ENCODE peak calls at places on chromosomes 16 and 17, in seven cellular contexts. One of them, this sample, is unnamed.

GRCh38 chr16:55323637-55324490 is at the start of gene IRX6:
- DNase-seq in mesenchymal stem cell: no peak
- DNase-seq in SK-N-SH: peak; percentile 89
- DNase-seq in cardiac muscle cell: peak; percentile 77
- DNase-seq in Peyer's patch: no peak
- DNase-seq in lung: peak; percentile 74
- DNase-seq in CD8-positive, alpha-beta memory T cell: no peak
- DNase-seq in this sample: peak; percentile 92

GRCh38 chr17:58658804-58659713 is 32.8 kb downstream of the TEX14 start:
- DNase-seq in mesenchymal stem cell: peak; percentile 100
- DNase-seq in SK-N-SH: peak; percentile 93
- DNase-seq in cardiac muscle cell: peak; percentile 93
- DNase-seq in Peyer's patch: peak; percentile 74
- DNase-seq in lung: peak; percentile 79
- DNase-seq in CD8-positive, alpha-beta memory T cell: peak; percentile 85
- DNase-seq in this sample: peak; percentile 72

GRCh38 chr16:81627024-81627423 is 152.1 kb upstream of the PLCG2 start:
- DNase-seq in mesenchymal stem cell: peak; percentile 57
- DNase-seq in SK-N-SH: no peak
- DNase-seq in cardiac muscle cell: no peak
- DNase-seq in Peyer's patch: no peak
- DNase-seq in lung: no peak
- DNase-seq in CD8-positive, alpha-beta memory T cell: no peak
- DNase-seq in this sample: no peak

GRCh38 chr16:18037051-18037450 is 299.5 kb downstream of the NPIPA8 start:
- DNase-seq in mesenchymal stem cell: no peak
- DNase-seq in SK-N-SH: no peak
- DNase-seq in cardiac muscle cell: no peak
- DNase-seq in Peyer's patch: no peak
- DNase-seq in lung: no peak
- DNase-seq in CD8-positive, alpha-beta memory T cell: no peak
- DNase-seq in this sample: no peak

GRCh38 chr16:27252206-27252585 is 16.4 kb downstream of the NSMCE1 start:
- DNase-seq in mesenchymal stem cell: no peak
- DNase-seq in SK-N-SH: no peak
- DNase-seq in cardiac muscle cell: no peak
- DNase-seq in Peyer's patch: peak; percentile 10
- DNase-seq in lung: no peak
- DNase-seq in CD8-positive, alpha-beta memory T cell: no peak
- DNase-seq in this sample: no peak

GRCh38 chr17:33929181-33929724 is 325.8 kb upstream of the CCL2 start:
- DNase-seq in mesenchymal stem cell: no peak
- DNase-seq in SK-N-SH: no peak
- DNase-seq in cardiac muscle cell: no peak
- DNase-seq in Peyer's patch: no peak
- DNase-seq in lung: no peak
- DNase-seq in CD8-positive, alpha-beta memory T cell: no peak
- DNase-seq in this sample: no peak

GRCh38 chr17:62911106-62911505 is 54.9 kb upstream of the TANC2 start:
- DNase-seq in mesenchymal stem cell: no peak
- DNase-seq in SK-N-SH: no peak
- DNase-seq in cardiac muscle cell: no peak
- DNase-seq in Peyer's patch: no peak
- DNase-seq in lung: peak; percentile 11
- DNase-seq in CD8-positive, alpha-beta memory T cell: no peak
- DNase-seq in this sample: no peak

GRCh38 chr16:84307209-84307954 is 12.7 kb downstream of the WFDC1 start:
- DNase-seq in mesenchymal stem cell: no peak
- DNase-seq in SK-N-SH: no peak
- DNase-seq in cardiac muscle cell: no peak
- DNase-seq in Peyer's patch: no peak
- DNase-seq in lung: no peak
- DNase-seq in CD8-positive, alpha-beta memory T cell: no peak
- DNase-seq in this sample: no peak

GRCh38 chr16:9797306-9797705 is 384.9 kb downstream of the GRIN2A start:
- DNase-seq in mesenchymal stem cell: no peak
- DNase-seq in SK-N-SH: no peak
- DNase-seq in cardiac muscle cell: no peak
- DNase-seq in Peyer's patch: no peak
- DNase-seq in lung: no peak
- DNase-seq in CD8-positive, alpha-beta memory T cell: no peak
- DNase-seq in this sample: peak; percentile 43

GRCh38 chr16:2048116-2048543 is 345 bp downstream of the TSC2 start:
- DNase-seq in mesenchymal stem cell: no peak
- DNase-seq in SK-N-SH: no peak
- DNase-seq in cardiac muscle cell: no peak
- DNase-seq in Peyer's patch: no peak
- DNase-seq in lung: no peak
- DNase-seq in CD8-positive, alpha-beta memory T cell: no peak
- DNase-seq in this sample: peak; percentile 32

GRCh38 chr17:26775219-26775822 is 518.6 kb upstream of the WSB1 start:
- DNase-seq in mesenchymal stem cell: no peak
- DNase-seq in SK-N-SH: no peak
- DNase-seq in cardiac muscle cell: no peak
- DNase-seq in Peyer's patch: no peak
- DNase-seq in lung: no peak
- DNase-seq in CD8-positive, alpha-beta memory T cell: no peak
- DNase-seq in this sample: no peak
- H3K9me3 ChIP-seq in mesenchymal stem cell: no peaks in the 10 kb centered on the region
- H3K9me3 ChIP-seq in SK-N-SH: no peaks in the 10 kb centered on the region
- H3K9me3 ChIP-seq in cardiac muscle cell: no peaks in the 10 kb centered on the region
- H3K9me3 ChIP-seq in Peyer's patch: peaks cover 29% of the 10 kb centered on the region
- H3K9me3 ChIP-seq in lung: peaks cover 2% of the 10 kb centered on the region
- H3K9me3 ChIP-seq in CD8-positive, alpha-beta memory T cell: no peaks in the 10 kb centered on the region
- H3K9me3 ChIP-seq in this sample: no peaks in the 10 kb centered on the region

DNA sequence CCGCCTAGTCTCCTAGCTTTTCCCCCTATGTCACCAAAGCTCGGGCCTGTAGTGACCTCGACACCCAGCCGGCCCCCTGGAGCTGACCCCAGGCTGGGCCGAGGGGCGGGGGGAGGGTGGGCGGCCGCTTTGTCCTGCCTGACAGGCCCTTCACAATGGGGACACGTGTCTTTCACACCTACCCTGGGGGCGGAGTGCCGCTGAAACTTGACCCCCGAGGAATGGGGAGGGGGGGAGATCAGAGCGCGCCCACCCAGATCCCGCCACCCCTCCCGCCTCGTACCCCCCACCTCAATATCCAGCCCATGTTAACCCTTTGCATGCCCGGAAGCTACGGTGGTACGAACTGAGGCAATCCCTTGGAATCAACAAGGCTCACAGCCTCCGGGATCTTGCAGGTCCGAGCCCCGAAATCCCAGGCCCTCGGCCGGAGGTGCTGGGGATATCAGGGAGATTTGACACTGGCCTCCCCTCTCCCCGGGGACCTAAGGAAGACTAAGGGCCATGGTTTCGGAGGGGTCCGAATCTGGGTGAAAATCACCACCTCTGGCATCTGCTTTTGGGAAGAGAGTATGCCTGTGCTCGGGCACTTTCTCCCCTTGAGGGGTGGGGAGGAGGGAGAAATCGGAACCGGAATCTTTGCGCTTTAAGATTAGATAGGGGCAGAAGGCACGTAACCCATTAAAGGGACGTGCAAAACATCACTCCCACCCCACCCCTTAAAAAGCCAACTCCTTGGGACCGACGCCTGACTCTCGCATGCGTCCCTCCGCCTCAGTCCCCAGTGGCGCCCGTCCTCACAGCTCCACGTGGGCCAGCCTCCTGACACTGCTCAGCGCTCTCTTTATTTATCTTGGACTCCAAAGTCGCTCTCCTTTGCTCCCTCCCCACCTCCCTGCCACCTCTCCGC is 2.6 kb downstream of the NOG start:
- DNase-seq in mesenchymal stem cell: peak; percentile 34
- DNase-seq in SK-N-SH: peak; percentile 35
- DNase-seq in cardiac muscle cell: peak; percentile 91
- DNase-seq in Peyer's patch: no peak
- DNase-seq in lung: no peak
- DNase-seq in CD8-positive, alpha-beta memory T cell: no peak
- DNase-seq in this sample: peak; percentile 23
- H3K4me3 ChIP-seq in mesenchymal stem cell: peak overlapping the region; percentile 37
- H3K4me3 ChIP-seq in SK-N-SH: peak overlapping the region; percentile 6
- H3K4me3 ChIP-seq in cardiac muscle cell: peak overlapping the region; percentile 67
- H3K4me3 ChIP-seq in Peyer's patch: no peak overlapping the region
- H3K4me3 ChIP-seq in lung: no peak overlapping the region
- H3K4me3 ChIP-seq in CD8-positive, alpha-beta memory T cell: peak overlapping the region; percentile 60
- H3K4me3 ChIP-seq in this sample: peak overlapping the region; percentile 27

GRCh38 chr17:16622540-16623277 is 30.9 kb downstream of the ZNF624 start:
- DNase-seq in mesenchymal stem cell: no peak
- DNase-seq in SK-N-SH: no peak
- DNase-seq in cardiac muscle cell: no peak
- DNase-seq in Peyer's patch: no peak
- DNase-seq in lung: no peak
- DNase-seq in CD8-positive, alpha-beta memory T cell: no peak
- DNase-seq in this sample: no peak

GRCh38 chr17:16623282-16623681 is 30.4 kb downstream of the ZNF624 start:
- DNase-seq in mesenchymal stem cell: no peak
- DNase-seq in SK-N-SH: no peak
- DNase-seq in cardiac muscle cell: no peak
- DNase-seq in Peyer's patch: no peak
- DNase-seq in lung: no peak
- DNase-seq in CD8-positive, alpha-beta memory T cell: no peak
- DNase-seq in this sample: no peak

GRCh38 chr17:16617481-16618060 is 36.1 kb downstream of the ZNF624 start:
- DNase-seq in mesenchymal stem cell: no peak
- DNase-seq in SK-N-SH: no peak
- DNase-seq in cardiac muscle cell: no peak
- DNase-seq in Peyer's patch: no peak
- DNase-seq in lung: no peak
- DNase-seq in CD8-positive, alpha-beta memory T cell: no peak
- DNase-seq in this sample: no peak
- H3K9me3 ChIP-seq in mesenchymal stem cell: peaks cover 86% of the 10 kb centered on the region
- H3K9me3 ChIP-seq in SK-N-SH: peaks cover 26% of the 10 kb centered on the region
- H3K9me3 ChIP-seq in cardiac muscle cell: peaks cover 7% of the 10 kb centered on the region
- H3K9me3 ChIP-seq in Peyer's patch: peaks cover 43% of the 10 kb centered on the region
- H3K9me3 ChIP-seq in lung: peaks cover 26% of the 10 kb centered on the region
- H3K9me3 ChIP-seq in CD8-positive, alpha-beta memory T cell: peaks cover 17% of the 10 kb centered on the region
- H3K9me3 ChIP-seq in this sample: peaks cover 6% of the 10 kb centered on the region

DNA sequence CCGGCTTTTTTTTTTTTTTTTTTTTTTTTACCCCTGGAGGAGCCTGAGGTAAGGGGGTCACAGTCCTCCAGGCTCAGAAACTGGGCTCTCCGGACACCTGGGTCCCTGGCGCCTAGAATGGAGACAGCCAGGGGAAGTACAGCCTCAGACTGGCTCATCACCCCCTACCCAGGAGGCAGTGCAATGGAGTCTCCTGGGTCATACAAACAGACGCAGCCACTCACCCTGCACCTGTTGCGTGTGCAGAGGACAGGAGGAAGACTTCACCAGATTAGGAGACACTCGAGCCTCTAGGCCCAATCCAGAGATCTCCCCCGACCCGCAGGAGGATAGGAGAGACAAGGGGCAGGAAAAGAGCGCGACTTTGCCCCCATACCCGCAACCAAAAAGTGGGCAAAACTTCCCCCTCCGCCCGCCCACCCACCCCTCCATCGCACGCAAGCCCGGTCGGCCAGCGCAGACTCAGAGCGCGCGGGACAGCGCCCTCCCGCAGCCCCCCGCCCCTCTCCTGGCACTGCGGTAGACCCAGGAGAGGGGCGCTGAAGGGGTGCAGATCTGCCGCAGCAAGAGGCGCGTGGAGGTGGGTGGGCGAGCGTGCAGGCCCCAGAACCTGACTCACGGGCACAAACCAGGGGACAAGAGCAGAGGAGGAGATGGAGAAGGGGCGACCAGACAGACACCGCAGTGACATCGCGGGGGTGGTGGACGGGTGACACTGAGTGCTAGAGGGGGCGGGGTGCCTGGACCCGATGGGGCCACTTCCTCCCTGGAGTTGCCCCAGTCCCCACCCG is 900 bp downstream of the HAP1 start:
- DNase-seq in mesenchymal stem cell: no peak
- DNase-seq in SK-N-SH: peak; percentile 52
- DNase-seq in cardiac muscle cell: no peak
- DNase-seq in Peyer's patch: no peak
- DNase-seq in lung: no peak
- DNase-seq in CD8-positive, alpha-beta memory T cell: no peak
- DNase-seq in this sample: no peak
- H3K4me3 ChIP-seq in mesenchymal stem cell: no peak overlapping the region
- H3K4me3 ChIP-seq in SK-N-SH: peak overlapping the region; percentile 43
- H3K4me3 ChIP-seq in cardiac muscle cell: peak overlapping the region; percentile 40
- H3K4me3 ChIP-seq in Peyer's patch: peak overlapping the region; percentile 48
- H3K4me3 ChIP-seq in lung: no peak overlapping the region
- H3K4me3 ChIP-seq in CD8-positive, alpha-beta memory T cell: no peak overlapping the region
- H3K4me3 ChIP-seq in this sample: no peak overlapping the region

DNA sequence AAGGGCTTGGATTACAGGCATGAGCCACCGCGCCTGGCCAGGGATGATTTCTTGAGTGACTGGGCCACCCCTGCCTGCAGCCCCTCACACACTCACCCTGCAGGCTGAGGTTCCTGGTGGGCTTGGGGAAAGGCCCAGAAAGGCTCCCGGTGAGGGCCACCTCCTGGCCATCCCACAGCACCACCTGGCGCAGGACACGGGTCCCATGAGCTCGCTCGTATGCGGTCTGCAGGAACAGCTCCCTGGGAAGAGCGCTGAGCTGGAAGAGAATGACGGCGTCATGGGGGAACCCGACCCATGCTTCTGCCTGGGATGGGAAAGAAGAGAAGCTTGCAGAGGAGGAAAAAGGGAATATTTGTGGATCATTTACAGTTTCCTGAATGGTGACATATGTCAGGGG is 59.3 kb downstream of the RMI2 start:
- DNase-seq in mesenchymal stem cell: no peak
- DNase-seq in SK-N-SH: no peak
- DNase-seq in cardiac muscle cell: no peak
- DNase-seq in Peyer's patch: no peak
- DNase-seq in lung: no peak
- DNase-seq in CD8-positive, alpha-beta memory T cell: no peak
- DNase-seq in this sample: no peak
- H3K9me3 ChIP-seq in mesenchymal stem cell: no peaks in the 10 kb centered on the region
- H3K9me3 ChIP-seq in SK-N-SH: no peaks in the 10 kb centered on the region
- H3K9me3 ChIP-seq in cardiac muscle cell: no peaks in the 10 kb centered on the region
- H3K9me3 ChIP-seq in Peyer's patch: no peaks in the 10 kb centered on the region
- H3K9me3 ChIP-seq in lung: no peaks in the 10 kb centered on the region
- H3K9me3 ChIP-seq in CD8-positive, alpha-beta memory T cell: no peaks in the 10 kb centered on the region
- H3K9me3 ChIP-seq in this sample: no peaks in the 10 kb centered on the region

GRCh38 chr16:29959293-29959692 is 2.6 kb upstream of the TMEM219 start:
- DNase-seq in mesenchymal stem cell: no peak
- DNase-seq in SK-N-SH: no peak
- DNase-seq in cardiac muscle cell: no peak
- DNase-seq in Peyer's patch: no peak
- DNase-seq in lung: no peak
- DNase-seq in CD8-positive, alpha-beta memory T cell: no peak
- DNase-seq in this sample: no peak

GRCh38 chr16:29961127-29961478 is 776 bp upstream of the TMEM219 start:
- DNase-seq in mesenchymal stem cell: no peak
- DNase-seq in SK-N-SH: no peak
- DNase-seq in cardiac muscle cell: no peak
- DNase-seq in Peyer's patch: no peak
- DNase-seq in lung: no peak
- DNase-seq in CD8-positive, alpha-beta memory T cell: no peak
- DNase-seq in this sample: no peak

GRCh38 chr16:29962344-29962994 is 590 bp downstream of the TMEM219 start:
- DNase-seq in mesenchymal stem cell: peak; percentile 68
- DNase-seq in SK-N-SH: no peak
- DNase-seq in cardiac muscle cell: no peak
- DNase-seq in Peyer's patch: peak; percentile 35
- DNase-seq in lung: no peak
- DNase-seq in CD8-positive, alpha-beta memory T cell: no peak
- DNase-seq in this sample: no peak

GRCh38 chr16:29961479-29962343 is at the start of gene TMEM219:
- DNase-seq in mesenchymal stem cell: peak; percentile 87
- DNase-seq in SK-N-SH: peak; percentile 99
- DNase-seq in cardiac muscle cell: peak; percentile 93
- DNase-seq in Peyer's patch: peak; percentile 91
- DNase-seq in lung: peak; percentile 92
- DNase-seq in CD8-positive, alpha-beta memory T cell: peak; percentile 95
- DNase-seq in this sample: peak; percentile 91

GRCh38 chr16:29963021-29963743 is 1.3 kb downstream of the TMEM219 start:
- DNase-seq in mesenchymal stem cell: no peak
- DNase-seq in SK-N-SH: no peak
- DNase-seq in cardiac muscle cell: no peak
- DNase-seq in Peyer's patch: no peak
- DNase-seq in lung: no peak
- DNase-seq in CD8-positive, alpha-beta memory T cell: no peak
- DNase-seq in this sample: no peak
- H3K4me3 ChIP-seq in mesenchymal stem cell: peak overlapping the region; percentile 98
- H3K4me3 ChIP-seq in SK-N-SH: peak overlapping the region; percentile 66
- H3K4me3 ChIP-seq in cardiac muscle cell: no peak overlapping the region
- H3K4me3 ChIP-seq in Peyer's patch: peak overlapping the region; percentile 86
- H3K4me3 ChIP-seq in lung: no peak overlapping the region
- H3K4me3 ChIP-seq in CD8-positive, alpha-beta memory T cell: peak overlapping the region; percentile 97
- H3K4me3 ChIP-seq in this sample: no peak overlapping the region

This sample was measured in MG63.